ENCODE peak calls at places on chromosomes 16 and 17, in four cellular contexts. A is GM23248, D is neural progenitor cell, Y is PC-3. O is an unnamed sample.
A peak's percentile ranks its signal among the peaks of the same experiment; 100 is the strongest.

GRCh38 chr16:12988071-12988470 is 86.7 kb downstream of the SHISA9 start:
- DNase-seq in A (no peak), D (no peak), Y (no peak), O (no peak)

GRCh38 chr16:66569827-66570405 is 3.7 kb downstream of the CMTM1 start:
- DNase-seq in A (peak; percentile 67), D (no peak), Y (peak; percentile 39), O (peak; percentile 76)

GRCh38 chr17:29572691-29573557 is 4.4 kb downstream of the TP53I13 start:
- DNase-seq in A (peak; percentile 85), D (peak; percentile 82), Y (no peak), O (no peak)

GRCh38 chr17:2396568-2397246 is 4.2 kb downstream of the MNT start:
- DNase-seq in A (peak; percentile 96), D (peak; percentile 95), Y (peak; percentile 89), O (peak; percentile 98)

GRCh38 chr16:88636488-88637265 is 1.7 kb upstream of the IL17C start:
- DNase-seq in A (no peak), D (no peak), Y (no peak), O (no peak)

GRCh38 chr17:879546-879945 is 97.4 kb downstream of the MRM3 start:
- DNase-seq in A (peak; percentile 55), D (peak; percentile 93), Y (peak; percentile 84), O (peak; percentile 65)

GRCh38 chr17:7023576-7024401 is 939 bp downstream of the BCL6B start:
- DNase-seq in A (peak; percentile 83), D (peak; percentile 93), Y (peak; percentile 42), O (peak; percentile 93)

GRCh38 chr17:13437966-13438779 is 163.6 kb downstream of the HS3ST3A1 start:
- DNase-seq in A (peak; percentile 31), D (peak; percentile 85), Y (peak; percentile 57), O (no peak)

GRCh38 chr17:61764846-61765245 is 98.5 kb downstream of the BRIP1 start:
- DNase-seq in A (no peak), D (no peak), Y (no peak), O (no peak)

GRCh38 chr16:8299635-8300034 is 290.7 kb downstream of the TMEM114 start:
- DNase-seq in A (no peak), D (no peak), Y (no peak), O (no peak)

GRCh38 chr16:29745853-29746345 is at the start of gene C16orf54:
- DNase-seq in A (no peak), D (no peak), Y (no peak), O (no peak)

GRCh38 chr17:80997471-80998387 is 6.1 kb downstream of the CHMP6 start:
- DNase-seq in A (no peak), D (no peak), Y (peak; percentile 83), O (no peak)

GRCh38 chr17:59074494-59074893 is 32.2 kb downstream of the TRIM37 start:
- DNase-seq in A (peak; percentile 57), D (no peak), Y (no peak), O (peak; percentile 78)

GRCh38 chr17:80605326-80606066 is 60.9 kb downstream of the RPTOR start:
- DNase-seq in A (peak; percentile 16), D (no peak), Y (peak; percentile 90), O (peak; percentile 64)

GRCh38 chr17:42814633-42815399 is 9.3 kb downstream of the BECN1 start:
- DNase-seq in A (peak; percentile 93), D (no peak), Y (no peak), O (no peak)

GRCh38 chr17:67594115-67594878 is 123.4 kb upstream of the NOL11 start:
- DNase-seq in A (no peak), D (no peak), Y (no peak), O (no peak)

GRCh38 chr16:3135120-3135715 is 389 bp downstream of the ZNF213 start:
- DNase-seq in A (no peak), D (no peak), Y (no peak), O (no peak)

GRCh38 chr17:67013891-67014290 is 30.5 kb upstream of the CACNG1 start:
- DNase-seq in A (no peak), D (no peak), Y (no peak), O (no peak)

GRCh38 chr16:11679250-11679649 is 11.0 kb downstream of the SNN start:
- DNase-seq in A (no peak), D (no peak), Y (no peak), O (no peak)
- H3F3A ChIP-seq in A (peaks cover 33% of the 10 kb centered on the region), D (peaks cover 7% of the 10 kb centered on the region), Y (no peaks in the 10 kb centered on the region), O (peaks cover 16% of the 10 kb centered on the region)

GRCh38 chr17:50064253-50064991 is 8.5 kb downstream of the ITGA3 start:
- DNase-seq in A (peak; percentile 99), D (no peak), Y (peak; percentile 100), O (peak; percentile 98)

GRCh38 chr17:50070908-50071680 is 15.2 kb downstream of the ITGA3 start:
- DNase-seq in A (no peak), D (no peak), Y (no peak), O (no peak)

GRCh38 chr17:50065056-50065455 is 9.1 kb downstream of the ITGA3 start:
- DNase-seq in A (no peak), D (no peak), Y (no peak), O (no peak)

GRCh38 chr17:50066995-50067394 is 11.1 kb downstream of the ITGA3 start:
- DNase-seq in A (no peak), D (no peak), Y (peak; percentile 41), O (no peak)

GRCh38 chr17:50067996-50068395 is 12.1 kb downstream of the ITGA3 start:
- DNase-seq in A (no peak), D (no peak), Y (no peak), O (no peak)
- TF ChIP-seq EZH2 in A (no peak), D (no peak), Y (no peak), O (no peak)

DNA sequence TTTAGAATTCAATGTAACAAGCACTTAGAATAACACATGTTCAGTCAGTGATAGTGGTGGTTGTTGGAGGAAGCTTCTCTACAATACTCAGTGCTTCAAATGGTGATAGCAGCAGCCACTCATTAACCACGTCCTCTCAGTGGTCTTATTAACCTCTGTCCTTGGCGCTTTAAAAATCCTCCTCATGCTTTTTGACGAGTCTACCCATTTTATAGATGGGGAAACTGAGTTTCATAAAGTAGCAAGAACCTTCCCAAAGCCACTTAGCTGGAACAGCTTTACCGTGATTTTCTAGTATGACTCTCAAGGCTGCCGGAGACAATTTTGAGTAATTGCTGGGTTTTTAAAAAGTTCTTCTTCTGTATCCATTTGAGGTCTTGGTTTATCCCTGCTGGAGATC is 47.4 kb downstream of the PLCG2 start:
- DNase-seq in A (no peak), D (no peak), Y (no peak), O (no peak)
- H3F3A ChIP-seq in A (no peaks in the 10 kb centered on the region), D (peaks cover 4% of the 10 kb centered on the region), Y (no peaks in the 10 kb centered on the region), O (no peaks in the 10 kb centered on the region)

GRCh38 chr17:76968707-76969597 is 100.7 kb downstream of the MGAT5B start:
- DNase-seq in A (no peak), D (peak; percentile 98), Y (peak; percentile 17), O (peak; percentile 69)
- TF ChIP-seq EZH2 in A (peak; percentile 71), D (no peak), Y (no peak), O (no peak)

GRCh38 chr17:77442976-77443742 is 302.4 kb downstream of the SEC14L1 start:
- DNase-seq in A (peak; percentile 58), D (no peak), Y (no peak), O (no peak)
- H3F3A ChIP-seq in A (peaks cover 46% of the 10 kb centered on the region), D (no peaks in the 10 kb centered on the region), Y (no peaks in the 10 kb centered on the region), O (no peaks in the 10 kb centered on the region)